ENCODE peak calls at places on chromosomes 11 and 22, in six cellular contexts. One of them, this sample, is unnamed.

GRCh38 chr11:9802291-9802861 is 138.5 kb downstream of the SWAP70 start:
- DNase-seq in CD8-positive, alpha-beta memory T cell: no peak
- DNase-seq in naive thymus-derived CD4-positive, alpha-beta T cell: no peak
- DNase-seq in kidney epithelial cell: peak
- DNase-seq in CD8-positive, alpha-beta T cell: no peak
- DNase-seq in neuronal stem cell: no peak
- DNase-seq in this sample: peak

GRCh38 chr22:49934144-49934890 is 15.9 kb downstream of the CRELD2 start:
- DNase-seq in neuronal stem cell: no peak
- DNase-seq in CD8-positive, alpha-beta T cell: peak
- DNase-seq in naive thymus-derived CD4-positive, alpha-beta T cell: peak
- DNase-seq in CD8-positive, alpha-beta memory T cell: peak
- DNase-seq in kidney epithelial cell: no peak
- DNase-seq in this sample: no peak

GRCh38 chr11:96013459-96014213 is 89.7 kb upstream of the MTMR2 start:
- DNase-seq in neuronal stem cell: no peak
- DNase-seq in CD8-positive, alpha-beta memory T cell: no peak
- DNase-seq in CD8-positive, alpha-beta T cell: peak
- DNase-seq in naive thymus-derived CD4-positive, alpha-beta T cell: peak
- DNase-seq in kidney epithelial cell: no peak
- DNase-seq in this sample: no peak

GRCh38 chr22:27110985-27111451 is 453.6 kb downstream of the MIAT start:
- DNase-seq in CD8-positive, alpha-beta T cell: no peak
- DNase-seq in CD8-positive, alpha-beta memory T cell: no peak
- DNase-seq in neuronal stem cell: no peak
- DNase-seq in kidney epithelial cell: no peak
- DNase-seq in naive thymus-derived CD4-positive, alpha-beta T cell: no peak
- DNase-seq in this sample: no peak

GRCh38 chr11:11415786-11416390 is 62.8 kb upstream of the CSNK2A3 start:
- DNase-seq in kidney epithelial cell: no peak
- DNase-seq in CD8-positive, alpha-beta T cell: no peak
- DNase-seq in neuronal stem cell: no peak
- DNase-seq in CD8-positive, alpha-beta memory T cell: no peak
- DNase-seq in naive thymus-derived CD4-positive, alpha-beta T cell: no peak
- DNase-seq in this sample: no peak

GRCh38 chr11:35681181-35681767 is 18.7 kb downstream of the TRIM44 start:
- DNase-seq in CD8-positive, alpha-beta memory T cell: no peak
- DNase-seq in kidney epithelial cell: no peak
- DNase-seq in CD8-positive, alpha-beta T cell: no peak
- DNase-seq in naive thymus-derived CD4-positive, alpha-beta T cell: no peak
- DNase-seq in neuronal stem cell: no peak
- DNase-seq in this sample: no peak

GRCh38 chr11:33892906-33893594 is 1.2 kb upstream of the LMO2 start:
- DNase-seq in CD8-positive, alpha-beta memory T cell: no peak
- DNase-seq in kidney epithelial cell: no peak
- DNase-seq in naive thymus-derived CD4-positive, alpha-beta T cell: no peak
- DNase-seq in CD8-positive, alpha-beta T cell: no peak
- DNase-seq in neuronal stem cell: no peak
- DNase-seq in this sample: no peak

GRCh38 chr22:18060646-18061620 is 16.9 kb upstream of the PEX26 start:
- DNase-seq in CD8-positive, alpha-beta memory T cell: no peak
- DNase-seq in CD8-positive, alpha-beta T cell: no peak
- DNase-seq in naive thymus-derived CD4-positive, alpha-beta T cell: no peak
- DNase-seq in neuronal stem cell: no peak
- DNase-seq in kidney epithelial cell: peak
- DNase-seq in this sample: no peak

GRCh38 chr11:83195176-83195531 is 1.6 kb downstream of the ANKRD42 start:
- DNase-seq in CD8-positive, alpha-beta memory T cell: no peak
- DNase-seq in CD8-positive, alpha-beta T cell: no peak
- DNase-seq in neuronal stem cell: no peak
- DNase-seq in kidney epithelial cell: no peak
- DNase-seq in naive thymus-derived CD4-positive, alpha-beta T cell: peak
- DNase-seq in this sample: no peak

GRCh38 chr22:49017769-49018330 is 809.8 kb downstream of the BRD1 start:
- DNase-seq in CD8-positive, alpha-beta T cell: no peak
- DNase-seq in naive thymus-derived CD4-positive, alpha-beta T cell: no peak
- DNase-seq in CD8-positive, alpha-beta memory T cell: no peak
- DNase-seq in kidney epithelial cell: no peak
- DNase-seq in neuronal stem cell: no peak
- DNase-seq in this sample: no peak

GRCh38 chr11:120900642-120901041 is 123.3 kb upstream of the TBCEL start:
- DNase-seq in CD8-positive, alpha-beta T cell: no peak
- DNase-seq in naive thymus-derived CD4-positive, alpha-beta T cell: no peak
- DNase-seq in CD8-positive, alpha-beta memory T cell: no peak
- DNase-seq in kidney epithelial cell: no peak
- DNase-seq in neuronal stem cell: no peak
- DNase-seq in this sample: no peak

GRCh38 chr11:47347134-47347533 is 5.4 kb downstream of the MYBPC3 start:
- DNase-seq in naive thymus-derived CD4-positive, alpha-beta T cell: no peak
- DNase-seq in CD8-positive, alpha-beta T cell: no peak
- DNase-seq in neuronal stem cell: no peak
- DNase-seq in kidney epithelial cell: no peak
- DNase-seq in CD8-positive, alpha-beta memory T cell: no peak
- DNase-seq in this sample: no peak

GRCh38 chr11:75554258-75555022 is 7.6 kb upstream of the SERPINH1 start:
- DNase-seq in CD8-positive, alpha-beta memory T cell: no peak
- DNase-seq in kidney epithelial cell: peak
- DNase-seq in naive thymus-derived CD4-positive, alpha-beta T cell: no peak
- DNase-seq in CD8-positive, alpha-beta T cell: no peak
- DNase-seq in neuronal stem cell: peak
- DNase-seq in this sample: peak

GRCh38 chr11:117669062-117669461 is 128.0 kb downstream of the DSCAML1 start:
- DNase-seq in neuronal stem cell: no peak
- DNase-seq in naive thymus-derived CD4-positive, alpha-beta T cell: no peak
- DNase-seq in CD8-positive, alpha-beta memory T cell: no peak
- DNase-seq in CD8-positive, alpha-beta T cell: no peak
- DNase-seq in kidney epithelial cell: no peak
- DNase-seq in this sample: no peak

GRCh38 chr11:22808559-22809197 is 20.9 kb downstream of the SVIP start:
- DNase-seq in kidney epithelial cell: no peak
- DNase-seq in neuronal stem cell: no peak
- DNase-seq in CD8-positive, alpha-beta T cell: no peak
- DNase-seq in naive thymus-derived CD4-positive, alpha-beta T cell: no peak
- DNase-seq in CD8-positive, alpha-beta memory T cell: no peak
- DNase-seq in this sample: no peak

GRCh38 chr11:64593156-64594105 is 2.4 kb downstream of the SLC22A12 start:
- DNase-seq in naive thymus-derived CD4-positive, alpha-beta T cell: no peak
- DNase-seq in CD8-positive, alpha-beta T cell: no peak
- DNase-seq in kidney epithelial cell: no peak
- DNase-seq in CD8-positive, alpha-beta memory T cell: no peak
- DNase-seq in neuronal stem cell: no peak
- DNase-seq in this sample: no peak

GRCh38 chr11:13502492-13502891 is 6.7 kb upstream of the PTH start:
- DNase-seq in CD8-positive, alpha-beta memory T cell: no peak
- DNase-seq in kidney epithelial cell: no peak
- DNase-seq in CD8-positive, alpha-beta T cell: no peak
- DNase-seq in naive thymus-derived CD4-positive, alpha-beta T cell: no peak
- DNase-seq in neuronal stem cell: no peak
- DNase-seq in this sample: no peak

GRCh38 chr22:49549851-49550430 is 277.7 kb downstream of the BRD1 start:
- DNase-seq in CD8-positive, alpha-beta T cell: no peak
- DNase-seq in kidney epithelial cell: no peak
- DNase-seq in neuronal stem cell: no peak
- DNase-seq in naive thymus-derived CD4-positive, alpha-beta T cell: no peak
- DNase-seq in CD8-positive, alpha-beta memory T cell: no peak
- DNase-seq in this sample: no peak

GRCh38 chr11:35139883-35140282 is 912 bp downstream of the CD44 start:
- DNase-seq in CD8-positive, alpha-beta memory T cell: no peak
- DNase-seq in kidney epithelial cell: no peak
- DNase-seq in neuronal stem cell: no peak
- DNase-seq in naive thymus-derived CD4-positive, alpha-beta T cell: no peak
- DNase-seq in CD8-positive, alpha-beta T cell: no peak
- DNase-seq in this sample: no peak

GRCh38 chr22:41075946-41076345 is 16.4 kb upstream of the EP300 start:
- DNase-seq in neuronal stem cell: no peak
- DNase-seq in naive thymus-derived CD4-positive, alpha-beta T cell: no peak
- DNase-seq in CD8-positive, alpha-beta memory T cell: no peak
- DNase-seq in kidney epithelial cell: no peak
- DNase-seq in CD8-positive, alpha-beta T cell: no peak
- DNase-seq in this sample: no peak
- H3K4me3 ChIP-seq in neuronal stem cell: no peak
- H3K4me3 ChIP-seq in naive thymus-derived CD4-positive, alpha-beta T cell: no peak
- H3K4me3 ChIP-seq in CD8-positive, alpha-beta memory T cell: no peak
- H3K4me3 ChIP-seq in kidney epithelial cell: no peak
- H3K4me3 ChIP-seq in CD8-positive, alpha-beta T cell: no peak
- H3K4me3 ChIP-seq in this sample: no peak

GRCh38 chr11:92216789-92217188 is 7.8 kb upstream of the FAT3 start:
- DNase-seq in CD8-positive, alpha-beta T cell: no peak
- DNase-seq in CD8-positive, alpha-beta memory T cell: no peak
- DNase-seq in kidney epithelial cell: no peak
- DNase-seq in neuronal stem cell: no peak
- DNase-seq in naive thymus-derived CD4-positive, alpha-beta T cell: no peak
- DNase-seq in this sample: no peak
- H3K4me3 ChIP-seq in CD8-positive, alpha-beta T cell: no peak
- H3K4me3 ChIP-seq in CD8-positive, alpha-beta memory T cell: no peak
- H3K4me3 ChIP-seq in kidney epithelial cell: no peak
- H3K4me3 ChIP-seq in neuronal stem cell: no peak
- H3K4me3 ChIP-seq in naive thymus-derived CD4-positive, alpha-beta T cell: no peak
- H3K4me3 ChIP-seq in this sample: no peak

DNA sequence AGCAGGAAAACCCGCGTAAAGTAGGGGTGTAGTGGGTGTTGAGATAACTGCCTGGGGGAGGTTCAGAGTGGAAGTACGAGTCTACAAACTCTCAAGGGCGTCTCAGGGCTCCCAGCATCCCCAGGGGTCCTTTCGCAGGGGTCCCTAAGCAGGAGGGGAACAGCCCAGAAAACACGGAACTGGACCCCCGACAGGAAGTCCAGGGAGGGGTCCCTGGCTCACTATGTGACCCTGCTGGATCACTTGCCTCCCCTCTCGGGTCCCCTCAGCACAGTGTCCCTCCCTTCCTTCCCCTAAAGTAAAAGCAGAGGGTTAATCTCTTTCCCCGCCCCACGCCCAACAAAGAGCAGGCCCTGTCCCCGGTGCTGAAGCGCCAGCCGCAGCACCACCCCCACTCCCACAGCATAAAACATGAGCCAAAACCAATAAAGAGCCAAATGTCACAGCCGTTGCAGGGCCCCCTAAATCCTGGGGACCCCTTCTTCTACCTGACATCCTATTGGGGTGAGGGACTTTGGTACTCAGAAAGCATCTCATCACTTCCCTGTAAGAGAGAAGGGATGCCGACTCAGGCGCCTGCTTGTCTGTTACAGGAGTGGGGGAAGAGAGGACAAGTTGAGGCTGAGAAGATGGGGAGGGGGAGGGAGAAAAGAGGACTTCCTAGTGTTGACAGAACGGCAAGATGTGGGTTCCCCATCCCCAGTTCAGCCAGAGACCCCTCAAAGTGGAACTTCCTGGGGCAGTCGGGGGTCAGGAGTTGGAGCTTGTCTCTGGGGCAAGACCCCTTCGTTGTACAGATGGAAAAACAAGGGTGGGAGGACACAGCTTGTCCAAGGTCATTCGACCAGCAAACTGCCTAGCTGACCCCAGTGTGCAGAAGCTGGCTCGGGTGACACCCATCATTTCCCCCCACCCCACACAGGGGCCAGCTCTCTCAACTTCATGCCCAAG is 1.4 kb upstream of the NEFH start:
- DNase-seq in CD8-positive, alpha-beta T cell: peak
- DNase-seq in CD8-positive, alpha-beta memory T cell: no peak
- DNase-seq in naive thymus-derived CD4-positive, alpha-beta T cell: peak
- DNase-seq in kidney epithelial cell: no peak
- DNase-seq in neuronal stem cell: peak
- DNase-seq in this sample: no peak
- H3K4me3 ChIP-seq in CD8-positive, alpha-beta T cell: no peak
- H3K4me3 ChIP-seq in CD8-positive, alpha-beta memory T cell: no peak
- H3K4me3 ChIP-seq in naive thymus-derived CD4-positive, alpha-beta T cell: no peak
- H3K4me3 ChIP-seq in kidney epithelial cell: no peak
- H3K4me3 ChIP-seq in neuronal stem cell: no peak
- H3K4me3 ChIP-seq in this sample: no peak

GRCh38 chr22:46087336-46087690 is 63.0 kb upstream of the PPARA start:
- DNase-seq in kidney epithelial cell: no peak
- DNase-seq in naive thymus-derived CD4-positive, alpha-beta T cell: no peak
- DNase-seq in CD8-positive, alpha-beta T cell: no peak
- DNase-seq in CD8-positive, alpha-beta memory T cell: no peak
- DNase-seq in neuronal stem cell: no peak
- DNase-seq in this sample: no peak
- H3K4me3 ChIP-seq in kidney epithelial cell: no peak
- H3K4me3 ChIP-seq in naive thymus-derived CD4-positive, alpha-beta T cell: no peak
- H3K4me3 ChIP-seq in CD8-positive, alpha-beta T cell: no peak
- H3K4me3 ChIP-seq in CD8-positive, alpha-beta memory T cell: no peak
- H3K4me3 ChIP-seq in neuronal stem cell: no peak
- H3K4me3 ChIP-seq in this sample: no peak

GRCh38 chr11:32109596-32109995 is 18.7 kb downstream of the RCN1 start:
- DNase-seq in neuronal stem cell: no peak
- DNase-seq in kidney epithelial cell: no peak
- DNase-seq in naive thymus-derived CD4-positive, alpha-beta T cell: no peak
- DNase-seq in CD8-positive, alpha-beta memory T cell: no peak
- DNase-seq in CD8-positive, alpha-beta T cell: no peak
- DNase-seq in this sample: no peak
- H3K4me3 ChIP-seq in neuronal stem cell: no peak
- H3K4me3 ChIP-seq in kidney epithelial cell: no peak
- H3K4me3 ChIP-seq in naive thymus-derived CD4-positive, alpha-beta T cell: no peak
- H3K4me3 ChIP-seq in CD8-positive, alpha-beta memory T cell: no peak
- H3K4me3 ChIP-seq in CD8-positive, alpha-beta T cell: no peak
- H3K4me3 ChIP-seq in this sample: no peak

DNA sequence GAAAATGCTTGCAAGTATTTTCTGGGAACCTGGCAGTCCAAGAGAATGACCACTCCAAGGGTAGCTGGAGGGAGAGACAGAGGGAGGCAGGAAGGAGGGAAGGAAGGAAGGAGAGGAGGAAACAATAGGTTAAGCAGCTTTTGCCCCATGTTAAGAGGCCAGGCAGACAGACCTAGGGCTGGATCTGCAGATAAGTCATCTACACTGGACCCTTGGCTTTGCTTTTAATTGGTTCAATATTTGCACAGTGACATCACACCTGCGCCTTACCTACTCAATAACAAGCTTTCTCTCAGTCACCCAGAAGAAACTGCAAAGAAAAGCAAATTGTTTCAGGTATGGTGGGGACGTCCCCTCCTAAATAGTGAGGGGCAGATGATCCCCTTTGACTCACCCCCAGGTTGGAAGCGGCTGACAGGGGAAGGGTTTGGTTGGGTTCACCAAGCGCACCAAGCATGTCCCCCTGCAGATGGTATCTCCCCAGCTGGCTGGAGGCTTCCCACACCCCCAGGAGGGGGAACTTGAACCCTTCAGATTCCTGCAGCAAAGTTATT is 24.3 kb downstream of the MYH9 start:
- DNase-seq in kidney epithelial cell: no peak
- DNase-seq in CD8-positive, alpha-beta memory T cell: no peak
- DNase-seq in CD8-positive, alpha-beta T cell: no peak
- DNase-seq in neuronal stem cell: no peak
- DNase-seq in naive thymus-derived CD4-positive, alpha-beta T cell: no peak
- DNase-seq in this sample: no peak
- H3K4me3 ChIP-seq in kidney epithelial cell: no peak
- H3K4me3 ChIP-seq in CD8-positive, alpha-beta memory T cell: peak
- H3K4me3 ChIP-seq in CD8-positive, alpha-beta T cell: no peak
- H3K4me3 ChIP-seq in neuronal stem cell: no peak
- H3K4me3 ChIP-seq in naive thymus-derived CD4-positive, alpha-beta T cell: no peak
- H3K4me3 ChIP-seq in this sample: no peak

DNA sequence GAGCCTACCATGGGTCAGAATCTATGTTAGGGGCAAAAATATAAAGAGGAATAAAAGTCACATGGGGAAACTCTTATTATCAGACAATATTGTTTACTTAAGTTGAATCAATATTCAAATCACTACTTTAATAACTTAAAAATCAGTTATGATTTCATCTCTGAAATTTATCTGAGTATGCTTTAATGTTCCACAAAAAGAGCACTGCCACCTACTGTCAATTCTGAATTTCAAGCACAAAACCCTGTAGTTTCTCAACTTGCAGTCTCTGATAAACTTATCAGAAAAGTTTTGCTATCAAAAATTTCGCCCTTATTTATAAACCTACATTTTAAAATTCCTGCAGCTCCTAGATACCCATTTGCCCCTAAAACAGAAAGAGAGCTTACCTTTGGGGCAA is 47.3 kb downstream of the RDX start:
- DNase-seq in CD8-positive, alpha-beta T cell: no peak
- DNase-seq in neuronal stem cell: no peak
- DNase-seq in naive thymus-derived CD4-positive, alpha-beta T cell: peak
- DNase-seq in kidney epithelial cell: no peak
- DNase-seq in CD8-positive, alpha-beta memory T cell: no peak
- DNase-seq in this sample: no peak
- H3K4me3 ChIP-seq in CD8-positive, alpha-beta T cell: no peak
- H3K4me3 ChIP-seq in neuronal stem cell: no peak
- H3K4me3 ChIP-seq in naive thymus-derived CD4-positive, alpha-beta T cell: no peak
- H3K4me3 ChIP-seq in kidney epithelial cell: no peak
- H3K4me3 ChIP-seq in CD8-positive, alpha-beta memory T cell: no peak
- H3K4me3 ChIP-seq in this sample: no peak